ENCODE peak calls at places on chromosome 15, in six cellular contexts. One of them, this sample, is unnamed.

GRCh38 chr15:57283774-57284508 is 92.4 kb upstream of the CGNL1 start:
- DNase-seq in HEK293T: no peak
- DNase-seq in Peyer's patch: no peak
- DNase-seq in colonic mucosa: no peak
- DNase-seq in dermis microvascular lymphatic vessel endothelial cell: no peak
- DNase-seq in MM.1S: no peak
- DNase-seq in this sample: no peak

GRCh38 chr15:39181348-39181747 is 399.5 kb upstream of the THBS1 start:
- DNase-seq in colonic mucosa: no peak
- DNase-seq in Peyer's patch: no peak
- DNase-seq in HEK293T: no peak
- DNase-seq in MM.1S: no peak
- DNase-seq in dermis microvascular lymphatic vessel endothelial cell: no peak
- DNase-seq in this sample: no peak

GRCh38 chr15:65829150-65829764 is 37.2 kb upstream of the DENND4A start:
- DNase-seq in Peyer's patch: no peak
- DNase-seq in colonic mucosa: no peak
- DNase-seq in MM.1S: peak
- DNase-seq in HEK293T: peak
- DNase-seq in dermis microvascular lymphatic vessel endothelial cell: peak
- DNase-seq in this sample: peak

GRCh38 chr15:65323071-65323511 is 18.6 kb downstream of the RNU5B-1 start:
- DNase-seq in HEK293T: no peak
- DNase-seq in dermis microvascular lymphatic vessel endothelial cell: peak
- DNase-seq in MM.1S: no peak
- DNase-seq in Peyer's patch: no peak
- DNase-seq in colonic mucosa: no peak
- DNase-seq in this sample: peak

GRCh38 chr15:66928101-66928500 is 137.3 kb upstream of the SMAD3 start:
- DNase-seq in MM.1S: no peak
- DNase-seq in Peyer's patch: no peak
- DNase-seq in dermis microvascular lymphatic vessel endothelial cell: no peak
- DNase-seq in HEK293T: no peak
- DNase-seq in colonic mucosa: no peak
- DNase-seq in this sample: no peak

GRCh38 chr15:81155375-81156218 is 21.5 kb downstream of the CFAP161 start:
- DNase-seq in MM.1S: peak
- DNase-seq in HEK293T: peak
- DNase-seq in Peyer's patch: no peak
- DNase-seq in colonic mucosa: no peak
- DNase-seq in dermis microvascular lymphatic vessel endothelial cell: peak
- DNase-seq in this sample: peak

GRCh38 chr15:25847066-25847465 is 16.1 kb downstream of the ATP10A start:
- DNase-seq in dermis microvascular lymphatic vessel endothelial cell: no peak
- DNase-seq in HEK293T: no peak
- DNase-seq in colonic mucosa: no peak
- DNase-seq in MM.1S: no peak
- DNase-seq in Peyer's patch: no peak
- DNase-seq in this sample: no peak

GRCh38 chr15:51341366-51342248 is at the start of gene GLDN:
- DNase-seq in Peyer's patch: no peak
- DNase-seq in colonic mucosa: peak
- DNase-seq in MM.1S: no peak
- DNase-seq in dermis microvascular lymphatic vessel endothelial cell: no peak
- DNase-seq in HEK293T: peak
- DNase-seq in this sample: peak

This sample was measured in left lobe of liver.